ENCODE peak calls at places on chromosomes 12 and 14, in six cellular contexts. S, P, N, Y, H and Q are unnamed samples.

GRCh38 chr14:100391777-100392176 is 68.6 kb downstream of the SLC25A47 start:
- DNase-seq in S (no peak), P (no peak), N (no peak), Y (no peak), H (no peak), Q (no peak)

GRCh38 chr14:24425704-24426103 is 3.8 kb downstream of the CBLN3 start:
- DNase-seq in S (no peak), P (no peak), N (no peak), Y (peak), H (no peak), Q (no peak)

GRCh38 chr12:70463997-70464396 is 97.9 kb downstream of the KCNMB4 start:
- DNase-seq in S (no peak), P (no peak), N (no peak), Y (no peak), H (no peak), Q (no peak)

GRCh38 chr12:47164116-47164515 is 84.4 kb upstream of the AMIGO2 start:
- DNase-seq in S (no peak), P (no peak), N (no peak), Y (no peak), H (no peak), Q (no peak)

GRCh38 chr12:52585951-52586350 is 12.3 kb upstream of the KRT74 start:
- DNase-seq in S (peak), P (no peak), N (no peak), Y (no peak), H (no peak), Q (no peak)

GRCh38 chr14:64937176-64937820 is 5.2 kb downstream of the GPX2 start:
- DNase-seq in S (no peak), P (peak), N (no peak), Y (no peak), H (peak), Q (no peak)

GRCh38 chr12:106601031-106601430 is 18.2 kb downstream of the RFX4 start:
- DNase-seq in S (no peak), P (no peak), N (no peak), Y (no peak), H (no peak), Q (no peak)

GRCh38 chr12:15535287-15535895 is 213.1 kb downstream of the PTPRO start:
- DNase-seq in S (no peak), P (no peak), N (no peak), Y (no peak), H (no peak), Q (no peak)

GRCh38 chr14:30191639-30192279 is 264.1 kb upstream of the PRKD1 start:
- DNase-seq in S (no peak), P (no peak), N (no peak), Y (peak), H (no peak), Q (no peak)

GRCh38 chr12:64147011-64147671 is 75.0 kb downstream of the KICS2 start:
- DNase-seq in S (no peak), P (no peak), N (no peak), Y (no peak), H (no peak), Q (no peak)

GRCh38 chr12:2383276-2384028 is 330.7 kb downstream of the CACNA1C start:
- DNase-seq in S (no peak), P (no peak), N (no peak), Y (peak), H (no peak), Q (peak)

GRCh38 chr12:66514581-66514980 is 164.3 kb downstream of the GRIP1 start:
- DNase-seq in S (no peak), P (no peak), N (no peak), Y (peak), H (no peak), Q (no peak)

GRCh38 chr12:23771230-23771949 is 178.1 kb downstream of the SOX5 start:
- DNase-seq in S (no peak), P (peak), N (peak), Y (peak), H (peak), Q (no peak)

GRCh38 chr12:56086096-56086495 is 6.1 kb downstream of the ERBB3 start:
- DNase-seq in S (no peak), P (peak), N (no peak), Y (no peak), H (no peak), Q (peak)

GRCh38 chr12:87756111-87756510 is 273.1 kb downstream of the C12orf50 start:
- DNase-seq in S (no peak), P (no peak), N (no peak), Y (peak), H (no peak), Q (no peak)

GRCh38 chr12:4386756-4387155 is 7.2 kb upstream of the FGF23 start:
- DNase-seq in S (no peak), P (no peak), N (no peak), Y (no peak), H (no peak), Q (no peak)

GRCh38 chr12:124820199-124820598 is 43.5 kb downstream of the SCARB1 start:
- DNase-seq in S (no peak), P (no peak), N (no peak), Y (no peak), H (no peak), Q (no peak)
- H3K4me3 ChIP-seq in S (no peak), P (no peak), N (no peak), Y (no peak), H (no peak), Q (no peak)

GRCh38 chr12:114668151-114668891 is 15.7 kb downstream of the TBX3 start:
- DNase-seq in S (no peak), P (peak), N (peak), Y (peak), H (peak), Q (peak)
- H3K4me3 ChIP-seq in S (no peak), P (no peak), N (peak), Y (peak), H (peak), Q (no peak)

DNA sequence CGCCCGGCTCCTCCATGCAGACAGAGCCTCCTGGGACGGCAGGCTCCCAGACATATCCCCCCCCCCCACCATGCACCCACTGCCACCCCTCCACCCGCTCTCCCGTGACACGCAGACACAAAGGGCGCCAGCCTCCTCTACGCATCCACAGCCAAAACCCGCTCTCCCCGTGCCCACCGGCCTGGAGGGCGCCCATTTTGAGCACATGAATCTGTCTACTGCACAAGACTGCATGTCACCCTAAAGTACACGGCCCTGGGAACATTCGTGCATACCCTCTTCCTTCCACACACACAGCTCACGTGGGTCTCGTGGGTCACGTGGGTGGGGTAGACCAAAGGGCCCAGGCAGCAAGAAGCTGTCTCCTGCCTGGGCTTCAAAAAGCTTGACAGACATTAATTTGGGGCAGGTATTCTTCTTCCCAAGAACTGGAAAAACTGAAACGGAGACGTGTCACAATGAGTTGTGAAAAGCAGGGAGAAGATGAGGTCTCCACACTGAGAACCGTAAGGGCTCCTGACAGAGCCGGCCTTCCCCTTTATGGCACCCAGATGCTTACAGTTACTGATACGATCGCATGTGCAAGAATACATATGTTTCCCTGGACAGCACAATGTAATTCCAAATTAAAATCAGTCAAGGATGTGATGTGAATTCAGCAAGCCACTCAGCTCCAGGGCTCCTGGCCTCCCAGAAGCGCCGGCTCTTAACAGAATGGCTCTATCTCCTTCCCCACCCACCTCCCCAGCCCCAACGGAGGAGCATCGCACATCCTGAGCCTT is 2.0 kb downstream of the TGFB3 start:
- DNase-seq in S (no peak), P (no peak), N (peak), Y (no peak), H (no peak), Q (peak)
- H3K4me3 ChIP-seq in S (no peak), P (peak), N (peak), Y (peak), H (peak), Q (no peak)

DNA sequence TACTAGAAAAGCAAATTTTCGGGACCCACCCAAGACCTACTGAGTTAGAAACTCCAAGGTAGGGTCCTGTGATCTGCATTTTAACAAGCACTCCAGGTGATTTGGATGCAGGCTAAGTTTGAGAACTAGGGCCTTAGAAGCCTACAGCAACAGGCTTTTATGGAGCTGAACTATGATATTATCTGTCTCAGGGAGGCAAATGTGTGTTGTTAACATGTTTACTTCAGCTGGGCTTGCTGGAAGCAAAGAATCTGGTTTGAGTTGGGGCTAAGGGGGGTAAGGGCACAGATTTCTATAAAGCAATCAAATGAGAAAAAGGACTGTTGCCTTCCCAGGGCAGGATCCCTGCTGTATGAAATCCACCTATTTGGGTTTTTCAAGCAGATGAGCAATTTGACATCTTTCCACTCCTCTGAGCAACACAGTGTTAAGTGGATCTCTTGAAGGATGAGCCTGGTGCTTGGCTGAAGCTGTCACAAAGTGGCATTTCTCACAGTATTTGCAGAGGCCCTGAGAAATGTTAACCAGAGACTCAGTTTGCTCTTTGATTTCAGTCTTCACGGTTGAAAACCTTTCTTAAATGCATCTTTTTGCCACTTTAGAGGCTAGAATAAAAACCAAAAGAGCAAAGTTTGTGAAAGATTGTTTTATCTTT is 36.2 kb upstream of the SOCS2 start:
- DNase-seq in S (no peak), P (peak), N (no peak), Y (no peak), H (no peak), Q (no peak)
- H3K4me3 ChIP-seq in S (peak), P (no peak), N (no peak), Y (no peak), H (peak), Q (no peak)

DNA sequence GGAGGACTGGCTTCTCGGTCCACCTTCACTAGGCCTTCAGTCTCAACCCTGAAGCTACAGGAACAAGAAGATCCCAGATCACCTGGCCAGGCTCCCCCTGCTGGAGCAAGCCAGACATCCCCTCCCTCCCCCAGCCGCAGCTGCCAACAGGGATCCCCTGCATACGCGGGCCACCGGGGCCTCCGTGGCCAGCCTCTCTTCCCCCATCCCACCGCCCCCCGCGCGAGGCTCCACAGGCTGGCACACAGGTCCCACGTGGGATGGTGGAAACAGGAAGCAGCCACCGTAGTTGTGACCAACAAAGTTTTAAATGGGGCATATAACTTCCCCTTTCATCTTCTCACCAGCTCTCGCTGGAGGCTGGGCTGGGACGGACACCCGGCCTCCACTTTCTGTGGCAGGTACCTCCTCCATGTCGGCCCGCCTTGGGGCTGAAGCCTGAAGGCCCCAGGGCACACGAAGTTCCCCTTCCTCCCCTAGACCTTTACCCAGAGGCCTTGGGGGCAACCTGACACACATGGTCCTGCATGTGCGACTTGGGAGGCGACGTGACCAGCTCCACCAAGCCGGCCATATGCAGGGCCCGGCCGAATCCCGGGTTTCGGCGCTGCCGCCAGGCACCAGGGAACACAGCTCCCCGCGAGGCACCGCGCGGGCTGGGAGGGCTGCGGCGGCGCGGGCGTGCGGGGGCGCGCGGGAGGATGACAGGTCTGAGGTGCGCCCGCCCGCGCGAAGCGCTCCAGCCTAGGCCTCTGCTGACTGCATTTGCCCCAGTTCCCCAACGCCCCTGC is 44.4 kb upstream of the PNMA1 start:
- DNase-seq in S (peak), P (peak), N (peak), Y (peak), H (peak), Q (peak)
- H3K4me3 ChIP-seq in S (peak), P (peak), N (peak), Y (peak), H (peak), Q (peak)

GRCh38 chr14:103207404-103208072 is 84.3 kb downstream of the TNFAIP2 start:
- DNase-seq in S (no peak), P (no peak), N (peak), Y (peak), H (peak), Q (no peak)
- H3K4me3 ChIP-seq in S (no peak), P (peak), N (peak), Y (no peak), H (peak), Q (no peak)

GRCh38 chr12:19039515-19039914 is 90.0 kb upstream of the PLEKHA5 start:
- DNase-seq in S (no peak), P (no peak), N (no peak), Y (no peak), H (no peak), Q (no peak)
- H3K4me3 ChIP-seq in S (no peak), P (no peak), N (no peak), Y (no peak), H (peak), Q (no peak)